ENCODE peak calls at places on chromosomes 5 and 9, in five cellular contexts. One of them, this sample, is unnamed.
A peak's percentile ranks its signal among the peaks of the same experiment; 100 is the strongest.

GRCh38 chr9:120876842-120877240 is at the start of gene PHF19:
- DNase-seq in A549: peak; percentile 64
- DNase-seq in HCT116: no peak
- DNase-seq in right lobe of liver: no peak
- DNase-seq in hepatocyte: no peak
- DNase-seq in this sample: no peak

GRCh38 chr9:127732444-127732843 is 2.6 kb downstream of the TOR2A start:
- DNase-seq in hepatocyte: no peak
- DNase-seq in right lobe of liver: no peak
- DNase-seq in HCT116: no peak
- DNase-seq in A549: no peak
- DNase-seq in this sample: no peak

GRCh38 chr5:71924325-71924724 is 182.9 kb upstream of the MAP1B start:
- DNase-seq in A549: no peak
- DNase-seq in HCT116: no peak
- DNase-seq in hepatocyte: no peak
- DNase-seq in right lobe of liver: no peak
- DNase-seq in this sample: no peak

GRCh38 chr5:152246401-152246800 is 158.7 kb downstream of the NMUR2 start:
- DNase-seq in right lobe of liver: no peak
- DNase-seq in HCT116: no peak
- DNase-seq in A549: peak; percentile 8
- DNase-seq in hepatocyte: peak; percentile 66
- DNase-seq in this sample: peak; percentile 28

GRCh38 chr5:110335361-110336046 is 391.0 kb downstream of the TMEM232 start:
- DNase-seq in A549: no peak
- DNase-seq in hepatocyte: no peak
- DNase-seq in HCT116: no peak
- DNase-seq in right lobe of liver: no peak
- DNase-seq in this sample: no peak

GRCh38 chr9:129628709-129629108 is 2.7 kb downstream of the NTMT1 start:
- DNase-seq in right lobe of liver: no peak
- DNase-seq in HCT116: no peak
- DNase-seq in hepatocyte: no peak
- DNase-seq in A549: no peak
- DNase-seq in this sample: no peak

GRCh38 chr9:94927762-94928158 is 201.3 kb downstream of the AOPEP start:
- DNase-seq in HCT116: no peak
- DNase-seq in right lobe of liver: no peak
- DNase-seq in A549: no peak
- DNase-seq in hepatocyte: no peak
- DNase-seq in this sample: no peak

GRCh38 chr9:136289651-136290507 is 14.0 kb downstream of the CCDC187 start:
- DNase-seq in A549: peak; percentile 54
- DNase-seq in HCT116: no peak
- DNase-seq in right lobe of liver: no peak
- DNase-seq in hepatocyte: no peak
- DNase-seq in this sample: no peak

GRCh38 chr5:147957906-147958305 is 51.6 kb upstream of the C5orf46 start:
- DNase-seq in A549: no peak
- DNase-seq in hepatocyte: no peak
- DNase-seq in right lobe of liver: no peak
- DNase-seq in HCT116: no peak
- DNase-seq in this sample: no peak

GRCh38 chr5:157189223-157189622 is 8.6 kb downstream of the ITK start:
- DNase-seq in hepatocyte: no peak
- DNase-seq in HCT116: no peak
- DNase-seq in right lobe of liver: no peak
- DNase-seq in A549: no peak
- DNase-seq in this sample: no peak

GRCh38 chr9:13278368-13279246 is 885 bp downstream of the MPDZ start:
- DNase-seq in HCT116: no peak
- DNase-seq in A549: peak; percentile 71
- DNase-seq in hepatocyte: peak; percentile 69
- DNase-seq in right lobe of liver: peak; percentile 60
- DNase-seq in this sample: peak; percentile 26

GRCh38 chr9:110996436-110997224 is 41.6 kb downstream of the LPAR1 start:
- DNase-seq in A549: no peak
- DNase-seq in right lobe of liver: no peak
- DNase-seq in hepatocyte: peak; percentile 26
- DNase-seq in HCT116: no peak
- DNase-seq in this sample: peak; percentile 39

GRCh38 chr5:149438711-149439132 is 59.6 kb upstream of the IL17B start:
- DNase-seq in hepatocyte: no peak
- DNase-seq in right lobe of liver: no peak
- DNase-seq in HCT116: no peak
- DNase-seq in A549: no peak
- DNase-seq in this sample: no peak

GRCh38 chr5:149441986-149442385 is 62.9 kb upstream of the IL17B start:
- DNase-seq in HCT116: no peak
- DNase-seq in right lobe of liver: no peak
- DNase-seq in A549: no peak
- DNase-seq in hepatocyte: no peak
- DNase-seq in this sample: no peak

GRCh38 chr5:149441194-149441753 is 62.2 kb upstream of the IL17B start:
- DNase-seq in right lobe of liver: no peak
- DNase-seq in HCT116: no peak
- DNase-seq in hepatocyte: no peak
- DNase-seq in A549: no peak
- DNase-seq in this sample: no peak

GRCh38 chr5:149438281-149438680 is 59.2 kb upstream of the IL17B start:
- DNase-seq in A549: no peak
- DNase-seq in hepatocyte: no peak
- DNase-seq in right lobe of liver: no peak
- DNase-seq in HCT116: no peak
- DNase-seq in this sample: no peak

DNA sequence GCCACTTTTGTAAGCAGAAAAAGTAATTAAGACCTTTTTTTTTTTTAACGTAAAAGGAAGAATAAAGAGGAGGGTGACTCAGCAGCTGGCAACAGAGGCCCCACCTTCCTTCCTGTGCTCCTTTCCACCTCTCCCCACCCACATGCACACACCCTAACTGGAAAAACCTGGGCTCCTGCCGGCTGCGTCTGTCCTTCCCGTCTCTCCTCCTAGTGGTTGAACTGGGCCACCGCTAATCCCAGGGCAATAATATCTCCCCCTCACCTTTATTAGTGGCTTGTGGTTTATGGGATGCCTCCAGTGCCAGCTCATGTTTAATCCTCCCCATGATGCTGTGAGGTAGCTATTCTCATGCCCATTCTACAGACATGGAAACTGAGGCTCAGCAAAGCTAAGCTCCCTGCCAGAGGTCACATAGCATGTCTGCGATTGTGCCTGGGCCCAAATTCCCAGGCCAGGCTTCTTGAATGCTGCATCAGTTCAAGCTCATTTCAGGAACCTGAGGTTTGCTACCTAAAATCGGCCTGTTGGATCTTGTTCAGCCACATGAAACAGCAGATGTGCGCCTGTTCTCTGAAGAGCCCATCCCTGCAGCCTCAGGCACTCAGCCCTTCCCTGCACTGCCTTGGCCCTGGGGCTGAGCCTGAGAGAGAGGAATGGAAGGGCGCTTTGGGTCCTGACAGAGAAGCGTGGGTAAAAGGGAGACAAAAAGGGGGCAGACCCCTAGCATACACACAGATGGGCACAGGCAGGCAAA is 61.0 kb upstream of the IL17B start:
- DNase-seq in A549: peak; percentile 95
- DNase-seq in right lobe of liver: no peak
- DNase-seq in hepatocyte: peak; percentile 89
- DNase-seq in HCT116: peak; percentile 95
- DNase-seq in this sample: peak; percentile 76
- H3K4me1 ChIP-seq in A549: peaks cover 28% of the 10 kb centered on the region
- H3K4me1 ChIP-seq in right lobe of liver: no peaks in the 10 kb centered on the region
- H3K4me1 ChIP-seq in hepatocyte: no peaks in the 10 kb centered on the region
- H3K4me1 ChIP-seq in HCT116: peaks cover 29% of the 10 kb centered on the region
- H3K4me1 ChIP-seq in this sample: peaks cover 26% of the 10 kb centered on the region

DNA sequence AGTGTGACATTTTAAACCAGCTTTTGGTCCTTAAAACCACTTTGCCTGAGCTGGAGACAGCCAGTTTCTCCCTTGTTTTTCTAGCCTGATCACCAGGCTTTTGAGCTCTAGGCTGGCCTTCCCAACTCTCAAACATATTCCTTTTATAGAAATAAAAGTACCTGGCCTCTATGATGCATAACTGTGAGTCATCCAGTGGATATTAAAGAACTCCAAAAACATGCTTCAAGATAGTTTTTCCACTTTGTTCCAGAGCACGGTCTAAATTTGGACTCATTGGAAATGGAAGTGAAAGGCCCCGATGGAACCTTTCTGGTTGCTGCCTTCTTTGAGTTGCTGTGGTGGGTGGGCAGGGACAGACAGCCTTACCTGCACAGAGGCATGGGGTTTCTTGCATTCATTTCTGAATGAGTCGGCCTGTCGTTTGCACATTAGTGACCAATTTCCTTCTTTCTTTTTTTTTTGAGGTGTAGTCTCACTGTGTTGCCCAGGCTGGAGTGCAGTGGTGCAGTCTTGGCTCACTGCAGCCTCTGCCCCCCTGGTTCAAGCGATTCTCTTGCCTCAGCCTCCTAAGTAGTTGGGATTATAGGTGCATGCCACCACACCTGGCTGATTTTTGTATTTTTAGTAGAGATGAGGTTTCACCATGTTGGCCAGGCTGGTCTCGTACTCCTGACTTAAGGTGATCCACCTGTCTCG is 43.1 kb downstream of the TRIO start:
- DNase-seq in right lobe of liver: no peak
- DNase-seq in HCT116: no peak
- DNase-seq in hepatocyte: no peak
- DNase-seq in A549: peak; percentile 44
- DNase-seq in this sample: no peak
- H3K4me3 ChIP-seq in right lobe of liver: no peak overlapping the region
- H3K4me3 ChIP-seq in HCT116: peak overlapping the region; percentile 44
- H3K4me3 ChIP-seq in hepatocyte: no peak overlapping the region
- H3K4me3 ChIP-seq in A549: peak overlapping the region; percentile 17
- H3K4me3 ChIP-seq in this sample: no peak overlapping the region

DNA sequence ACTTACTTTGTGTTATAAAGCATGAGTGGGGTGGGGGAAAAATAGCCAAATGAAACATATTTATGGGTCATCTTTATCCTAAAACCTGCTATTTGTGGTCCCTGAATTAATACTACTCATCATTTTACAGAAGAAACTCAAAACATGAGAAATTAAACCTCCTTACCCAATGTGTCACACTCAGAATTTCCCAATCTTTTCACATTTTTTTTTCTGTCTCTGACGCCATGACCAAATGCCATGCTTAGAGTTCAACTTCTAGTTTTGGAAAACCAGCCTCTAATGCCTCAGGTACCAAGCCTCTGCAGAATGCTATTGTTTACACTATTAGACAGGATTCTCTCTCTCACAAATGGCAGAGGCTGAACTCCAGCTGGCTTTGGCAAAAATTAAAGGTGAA is 505.5 kb upstream of the WWC1 start:
- DNase-seq in HCT116: no peak
- DNase-seq in hepatocyte: no peak
- DNase-seq in A549: no peak
- DNase-seq in right lobe of liver: no peak
- DNase-seq in this sample: no peak
- H3K27ac ChIP-seq in HCT116: no peak overlapping the region
- H3K27ac ChIP-seq in hepatocyte: no peak overlapping the region
- H3K27ac ChIP-seq in A549: no peak overlapping the region
- H3K27ac ChIP-seq in right lobe of liver: no peak overlapping the region
- H3K27ac ChIP-seq in this sample: no peak overlapping the region

GRCh38 chr9:93577940-93578682 is 1.7 kb downstream of the PHF2 start:
- DNase-seq in HCT116: no peak
- DNase-seq in A549: no peak
- DNase-seq in hepatocyte: no peak
- DNase-seq in right lobe of liver: no peak
- DNase-seq in this sample: peak; percentile 26
- H3K4me1 ChIP-seq in HCT116: peaks cover 7% of the 10 kb centered on the region
- H3K4me1 ChIP-seq in A549: peaks cover 14% of the 10 kb centered on the region
- H3K4me1 ChIP-seq in hepatocyte: peaks cover 53% of the 10 kb centered on the region
- H3K4me1 ChIP-seq in right lobe of liver: no peaks in the 10 kb centered on the region
- H3K4me1 ChIP-seq in this sample: peaks cover 76% of the 10 kb centered on the region